ENCODE peak calls at places on chromosomes 4 and X, in six cellular contexts. C is amygdala; B is nucleus accumbens; T is NCI-H2081; K is central memory CD4-positive, alpha-beta T cell; L is NCI-H82. P is an unnamed sample.

GRCh38 chr4:26131711-26132110 is 189.1 kb upstream of the RBPJ start:
- DNase-seq in C (no peak), B (no peak), T (no peak), K (peak; percentile 57), L (no peak), P (no peak)

GRCh38 chrX:39470588-39471155 is 627.1 kb downstream of the BCOR start:
- DNase-seq in C (no peak), B (no peak), T (no peak), K (no peak), L (no peak), P (no peak)

GRCh38 chrX:1521459-1521956 is 15.5 kb downstream of the P2RY8 start:
- DNase-seq in C (no peak), B (no peak), T (no peak), K (peak; percentile 82), L (no peak), P (no peak)

GRCh38 chr4:83606435-83606834 is 70.5 kb downstream of the GPAT3 start:
- DNase-seq in C (no peak), B (no peak), T (no peak), K (no peak), L (no peak), P (no peak)

GRCh38 chrX:50813843-50814661 is at the start of gene SHROOM4:
- DNase-seq in C (peak; percentile 31), B (peak; percentile 38), T (no peak), K (no peak), L (no peak), P (peak; percentile 68)

GRCh38 chr4:175325230-175325629 is 407.1 kb downstream of the ADAM29 start:
- DNase-seq in C (no peak), B (no peak), T (no peak), K (no peak), L (no peak), P (no peak)

GRCh38 chr4:125115476-125115875 is 199.3 kb upstream of the FAT4 start:
- DNase-seq in C (no peak), B (no peak), T (no peak), K (no peak), L (no peak), P (no peak)

GRCh38 chrX:134886201-134886600 is 104.6 kb upstream of the SMIM10 start:
- DNase-seq in C (no peak), B (no peak), T (peak; percentile 54), K (no peak), L (no peak), P (no peak)

GRCh38 chr4:169103966-169104412 is 93.9 kb upstream of the CBR4 start:
- DNase-seq in C (no peak), B (no peak), T (peak; percentile 82), K (no peak), L (peak; percentile 70), P (no peak)

GRCh38 chr4:107349266-107349665 is 313.2 kb upstream of the DKK2 start:
- DNase-seq in C (no peak), B (no peak), T (no peak), K (no peak), L (no peak), P (no peak)

GRCh38 chr4:100128338-100128737 is 61.9 kb downstream of the DDIT4L start:
- DNase-seq in C (no peak), B (no peak), T (no peak), K (no peak), L (no peak), P (no peak)

GRCh38 chr4:6275351-6275750 is 5.7 kb downstream of the WFS1 start:
- DNase-seq in C (no peak), B (no peak), T (no peak), K (no peak), L (no peak), P (no peak)

GRCh38 chr4:142406051-142406549 is 440.0 kb downstream of the INPP4B start:
- DNase-seq in C (no peak), B (no peak), T (no peak), K (no peak), L (peak; percentile 2), P (no peak)

P was measured in hippocampal formation.